ENCODE peak calls at places on chromosomes 2 and 18, in four cellular contexts. One of them, this sample, is unnamed. For H3K27me3, the result is how much of the 10 kb centered on the place peaks cover.

GRCh38 chr2:8581048-8581561 is 100.8 kb upstream of the ID2 start:
- DNase-seq in keratinocyte: no peak
- DNase-seq in fibroblast of lung: no peak
- DNase-seq in neuronal stem cell: no peak
- DNase-seq in this sample: no peak

GRCh38 chr2:235511187-235511661 is 17.4 kb downstream of the AGAP1 start:
- DNase-seq in keratinocyte: peak
- DNase-seq in fibroblast of lung: peak
- DNase-seq in neuronal stem cell: no peak
- DNase-seq in this sample: peak

GRCh38 chr2:197269173-197269572 is 41.4 kb downstream of the ANKRD44 start:
- DNase-seq in keratinocyte: no peak
- DNase-seq in fibroblast of lung: peak
- DNase-seq in neuronal stem cell: no peak
- DNase-seq in this sample: no peak

GRCh38 chr2:206378835-206379234 is 64.5 kb upstream of the ADAM23 start:
- DNase-seq in keratinocyte: no peak
- DNase-seq in fibroblast of lung: peak
- DNase-seq in neuronal stem cell: no peak
- DNase-seq in this sample: no peak

GRCh38 chr2:235497096-235497495 is 3.3 kb downstream of the AGAP1 start:
- DNase-seq in keratinocyte: no peak
- DNase-seq in fibroblast of lung: no peak
- DNase-seq in neuronal stem cell: no peak
- DNase-seq in this sample: no peak

GRCh38 chr2:211434773-211435172 is 878.4 kb downstream of the CPS1 start:
- DNase-seq in keratinocyte: no peak
- DNase-seq in fibroblast of lung: no peak
- DNase-seq in neuronal stem cell: no peak
- DNase-seq in this sample: peak

GRCh38 chr2:30612371-30612770 is 165.3 kb downstream of the LCLAT1 start:
- DNase-seq in keratinocyte: no peak
- DNase-seq in fibroblast of lung: peak
- DNase-seq in neuronal stem cell: no peak
- DNase-seq in this sample: no peak

GRCh38 chr2:43819489-43820163 is 19.0 kb downstream of the ABCG5 start:
- DNase-seq in keratinocyte: no peak
- DNase-seq in fibroblast of lung: no peak
- DNase-seq in neuronal stem cell: no peak
- DNase-seq in this sample: no peak

GRCh38 chr18:2111456-2111855 is 459.8 kb downstream of the METTL4 start:
- DNase-seq in keratinocyte: no peak
- DNase-seq in fibroblast of lung: peak
- DNase-seq in neuronal stem cell: no peak
- DNase-seq in this sample: peak

GRCh38 chr2:220185766-220186165 is 558.3 kb downstream of the SLC4A3 start:
- DNase-seq in keratinocyte: no peak
- DNase-seq in fibroblast of lung: no peak
- DNase-seq in neuronal stem cell: no peak
- DNase-seq in this sample: no peak

GRCh38 chr2:240200230-240201051 is 60.0 kb upstream of the OTOS start:
- DNase-seq in keratinocyte: no peak
- DNase-seq in fibroblast of lung: no peak
- DNase-seq in neuronal stem cell: no peak
- DNase-seq in this sample: no peak

GRCh38 chr2:219293736-219294201 is 14.6 kb downstream of the DNAJB2 start:
- DNase-seq in keratinocyte: no peak
- DNase-seq in fibroblast of lung: no peak
- DNase-seq in neuronal stem cell: no peak
- DNase-seq in this sample: no peak

GRCh38 chr2:55419236-55419513 is 481 bp downstream of the CCDC88A start:
- DNase-seq in keratinocyte: no peak
- DNase-seq in fibroblast of lung: peak
- DNase-seq in neuronal stem cell: no peak
- DNase-seq in this sample: no peak

GRCh38 chr2:160321025-160321424 is 121.0 kb upstream of the ITGB6 start:
- DNase-seq in keratinocyte: no peak
- DNase-seq in fibroblast of lung: no peak
- DNase-seq in neuronal stem cell: no peak
- DNase-seq in this sample: no peak

GRCh38 chr2:219122197-219122965 is 38.2 kb downstream of the NHEJ1 start:
- DNase-seq in keratinocyte: no peak
- DNase-seq in fibroblast of lung: peak
- DNase-seq in neuronal stem cell: no peak
- DNase-seq in this sample: peak

GRCh38 chr2:109141727-109142283 is 12.8 kb downstream of the SH3RF3 start:
- DNase-seq in keratinocyte: no peak
- DNase-seq in fibroblast of lung: no peak
- DNase-seq in neuronal stem cell: no peak
- DNase-seq in this sample: no peak

GRCh38 chr2:12317853-12318426 is 398.8 kb upstream of the TRIB2 start:
- DNase-seq in keratinocyte: peak
- DNase-seq in fibroblast of lung: peak
- DNase-seq in neuronal stem cell: no peak
- DNase-seq in this sample: peak

GRCh38 chr2:74502720-74503505 is 3.5 kb upstream of the LBX2 start:
- DNase-seq in keratinocyte: no peak
- DNase-seq in fibroblast of lung: peak
- DNase-seq in neuronal stem cell: no peak
- DNase-seq in this sample: no peak

GRCh38 chr18:29160123-29160522 is 983.2 kb upstream of the CDH2 start:
- DNase-seq in keratinocyte: no peak
- DNase-seq in fibroblast of lung: peak
- DNase-seq in neuronal stem cell: no peak
- DNase-seq in this sample: no peak

GRCh38 chr2:66236067-66236705 is 198.7 kb upstream of the MEIS1 start:
- DNase-seq in keratinocyte: no peak
- DNase-seq in fibroblast of lung: no peak
- DNase-seq in neuronal stem cell: no peak
- DNase-seq in this sample: no peak

GRCh38 chr2:235958631-235959395 is 209.4 kb downstream of the GBX2 start:
- DNase-seq in keratinocyte: no peak
- DNase-seq in fibroblast of lung: peak
- DNase-seq in neuronal stem cell: no peak
- DNase-seq in this sample: no peak

GRCh38 chr2:213848631-213849030 is 562.2 kb upstream of the VWC2L start:
- DNase-seq in keratinocyte: no peak
- DNase-seq in fibroblast of lung: peak
- DNase-seq in neuronal stem cell: no peak
- DNase-seq in this sample: no peak

DNA sequence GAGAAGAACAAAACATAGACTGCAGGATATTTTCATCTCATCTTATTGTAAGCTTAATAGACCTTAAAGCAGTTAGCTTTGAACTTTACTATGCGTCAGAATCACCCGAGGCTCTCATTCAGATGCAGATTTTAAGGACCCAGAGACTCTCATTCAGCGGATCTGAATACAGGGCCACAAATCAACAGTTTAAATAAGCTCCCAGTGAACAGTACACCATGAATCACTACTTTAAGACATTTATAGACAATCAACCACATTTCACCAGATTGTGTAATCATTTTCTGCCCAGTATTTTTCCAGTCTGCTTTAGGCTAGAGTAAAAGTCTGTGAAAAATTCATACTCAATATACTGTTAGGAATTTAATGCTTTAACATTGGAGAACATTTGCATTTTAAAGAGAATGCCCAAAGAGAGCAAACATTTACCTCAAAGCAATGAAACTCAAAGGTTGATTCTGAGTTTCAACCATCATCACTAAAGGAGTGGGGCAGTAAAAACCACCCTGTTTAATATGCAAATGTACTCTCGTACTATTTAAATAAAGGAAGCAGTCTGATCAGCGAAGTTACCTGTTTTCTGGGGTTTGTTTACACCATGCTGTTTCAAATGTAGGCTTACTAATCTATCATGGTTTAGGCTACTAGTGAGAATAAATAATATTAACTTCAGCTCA is 11.0 kb upstream of the ALPK2 start:
- DNase-seq in keratinocyte: peak
- DNase-seq in fibroblast of lung: peak
- DNase-seq in neuronal stem cell: no peak
- DNase-seq in this sample: no peak
- H3K4me3 ChIP-seq in keratinocyte: no peak
- H3K4me3 ChIP-seq in fibroblast of lung: no peak
- H3K4me3 ChIP-seq in neuronal stem cell: no peak
- H3K4me3 ChIP-seq in this sample: no peak

DNA sequence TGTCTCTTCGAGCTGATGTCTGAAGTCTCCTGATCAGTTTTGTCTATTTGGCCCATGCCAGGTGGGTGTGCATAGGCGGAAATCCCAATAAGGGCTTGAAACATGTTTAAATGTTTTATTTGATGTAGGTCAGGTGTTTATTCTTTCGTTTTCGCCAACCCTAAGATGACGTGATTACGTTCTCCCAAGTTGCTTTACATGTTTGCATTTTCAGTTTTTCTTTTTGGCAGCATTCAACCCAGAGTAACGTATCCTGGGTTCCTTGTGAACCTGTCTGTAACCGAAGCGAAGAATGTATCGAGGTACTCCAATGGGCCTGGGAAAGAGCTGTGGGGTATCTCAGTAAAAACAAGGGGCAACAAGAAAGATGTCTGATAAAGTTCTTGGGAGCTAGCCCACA is 3.1 kb downstream of the ALPK2 start:
- DNase-seq in keratinocyte: no peak
- DNase-seq in fibroblast of lung: no peak
- DNase-seq in neuronal stem cell: no peak
- DNase-seq in this sample: no peak
- H2AFZ ChIP-seq in keratinocyte: no peak
- H2AFZ ChIP-seq in fibroblast of lung: no peak
- H2AFZ ChIP-seq in neuronal stem cell: no peak
- H2AFZ ChIP-seq in this sample: no peak

DNA sequence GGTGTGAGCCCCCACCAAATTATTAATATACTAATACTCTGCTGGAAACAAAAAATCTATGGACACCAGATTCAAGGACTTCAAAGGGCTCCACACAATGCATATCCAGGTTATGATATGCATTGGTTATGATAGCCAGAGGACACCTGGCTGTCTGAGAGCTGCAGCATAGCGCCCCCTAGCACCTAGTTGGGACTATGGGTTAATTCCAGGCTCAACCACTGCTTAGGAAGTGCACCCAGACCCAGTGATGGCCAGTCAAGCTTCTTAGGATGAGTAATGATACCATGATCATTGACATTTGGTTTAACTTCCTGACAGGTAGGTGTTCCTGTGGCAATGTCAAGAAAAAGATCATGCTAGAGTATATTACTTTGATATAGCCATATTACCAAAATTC is 3.8 kb upstream of the FRZB start:
- DNase-seq in keratinocyte: no peak
- DNase-seq in fibroblast of lung: no peak
- DNase-seq in neuronal stem cell: no peak
- DNase-seq in this sample: no peak
- H3K27me3 ChIP-seq in keratinocyte: under half
- H3K27me3 ChIP-seq in fibroblast of lung: under half
- H3K27me3 ChIP-seq in neuronal stem cell: under half
- H3K27me3 ChIP-seq in this sample: under half

DNA sequence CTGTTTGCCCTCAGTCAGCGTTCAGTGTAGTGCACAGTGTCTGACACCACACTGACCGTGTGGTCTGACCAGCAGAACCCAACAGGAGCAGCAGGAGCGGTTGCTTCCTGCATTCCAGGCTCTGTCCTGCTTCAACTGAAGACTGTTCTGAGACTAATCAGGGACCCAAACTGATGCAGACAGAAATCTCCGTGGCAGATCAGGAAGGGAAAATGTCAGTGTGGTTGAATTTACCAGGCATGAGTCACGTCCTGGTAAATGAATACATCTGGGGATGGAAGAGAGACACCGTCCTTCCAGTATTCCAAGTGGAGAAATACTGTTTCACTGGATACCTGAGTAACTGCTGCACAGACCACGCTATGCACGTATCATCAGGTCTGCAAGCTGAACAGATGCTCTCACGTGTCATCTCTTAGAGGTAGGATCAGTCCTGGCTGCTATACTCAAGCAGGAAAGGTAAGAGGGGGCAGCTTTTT is 223.6 kb upstream of the EPAS1 start:
- DNase-seq in keratinocyte: peak
- DNase-seq in fibroblast of lung: peak
- DNase-seq in neuronal stem cell: no peak
- DNase-seq in this sample: peak
- H3K4me3 ChIP-seq in keratinocyte: no peak
- H3K4me3 ChIP-seq in fibroblast of lung: no peak
- H3K4me3 ChIP-seq in neuronal stem cell: no peak
- H3K4me3 ChIP-seq in this sample: peak

GRCh38 chr2:4049463-4049862 is 346.1 kb downstream of the DCDC2C start:
- DNase-seq in keratinocyte: no peak
- DNase-seq in fibroblast of lung: no peak
- DNase-seq in neuronal stem cell: no peak
- DNase-seq in this sample: no peak

GRCh38 chr2:4053769-4054493 is 350.6 kb downstream of the DCDC2C start:
- DNase-seq in keratinocyte: no peak
- DNase-seq in fibroblast of lung: no peak
- DNase-seq in neuronal stem cell: no peak
- DNase-seq in this sample: no peak

GRCh38 chr2:4047961-4048891 is 344.9 kb downstream of the DCDC2C start:
- DNase-seq in keratinocyte: no peak
- DNase-seq in fibroblast of lung: no peak
- DNase-seq in neuronal stem cell: no peak
- DNase-seq in this sample: no peak
- H2AFZ ChIP-seq in keratinocyte: no peak
- H2AFZ ChIP-seq in fibroblast of lung: no peak
- H2AFZ ChIP-seq in neuronal stem cell: no peak
- H2AFZ ChIP-seq in this sample: no peak

GRCh38 chr2:111100087-111100764 is 20.5 kb upstream of the BCL2L11 start:
- DNase-seq in keratinocyte: no peak
- DNase-seq in fibroblast of lung: no peak
- DNase-seq in neuronal stem cell: no peak
- DNase-seq in this sample: no peak

GRCh38 chr2:111101592-111101991 is 19.1 kb upstream of the BCL2L11 start:
- DNase-seq in keratinocyte: no peak
- DNase-seq in fibroblast of lung: no peak
- DNase-seq in neuronal stem cell: no peak
- DNase-seq in this sample: no peak

GRCh38 chr2:111102216-111102615 is 18.5 kb upstream of the BCL2L11 start:
- DNase-seq in keratinocyte: no peak
- DNase-seq in fibroblast of lung: no peak
- DNase-seq in neuronal stem cell: no peak
- DNase-seq in this sample: no peak

GRCh38 chr2:111099402-111099801 is 21.3 kb upstream of the BCL2L11 start:
- DNase-seq in keratinocyte: no peak
- DNase-seq in fibroblast of lung: no peak
- DNase-seq in neuronal stem cell: no peak
- DNase-seq in this sample: no peak

DNA sequence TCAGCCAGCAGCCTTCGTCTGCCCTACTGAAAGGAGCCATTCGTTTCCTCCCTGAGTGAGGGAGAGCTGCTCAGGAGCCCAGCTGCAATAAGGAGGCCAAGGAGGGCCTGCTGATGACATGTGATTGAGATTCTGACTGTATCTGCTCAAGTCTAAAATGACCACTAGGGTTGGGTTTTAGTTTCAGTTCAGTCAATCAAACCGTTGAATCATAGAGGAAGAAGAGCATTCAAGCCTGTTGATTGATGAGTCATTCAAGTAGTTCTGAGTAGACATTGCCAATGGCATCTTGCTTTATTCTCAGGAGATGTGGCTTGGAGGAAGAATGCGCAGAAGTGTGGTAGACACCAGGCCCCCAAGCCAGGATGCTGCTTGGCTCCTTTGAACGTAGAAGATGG is 19.9 kb upstream of the BCL2L11 start:
- DNase-seq in keratinocyte: no peak
- DNase-seq in fibroblast of lung: no peak
- DNase-seq in neuronal stem cell: no peak
- DNase-seq in this sample: no peak
- H3K27me3 ChIP-seq in keratinocyte: under half
- H3K27me3 ChIP-seq in fibroblast of lung: under half
- H3K27me3 ChIP-seq in neuronal stem cell: under half
- H3K27me3 ChIP-seq in this sample: under half